ENCODE peak calls at places on chromosomes 1 and 21, in eight cellular contexts. O, Z, K, R, P, S, G and C are unnamed samples.

GRCh38 chr1:157965584-157965983 is 27.9 kb upstream of the KIRREL1 start:
- DNase-seq in O (no peak), Z (peak), K (no peak), R (no peak), P (no peak), S (no peak), G (no peak), C (no peak)

GRCh38 chr1:224769987-224770693 is 154.0 kb downstream of the CNIH3 start:
- DNase-seq in O (no peak), Z (no peak), K (peak), R (peak), P (no peak), S (no peak), G (no peak), C (peak)

GRCh38 chr1:70947864-70948263 is 99.8 kb downstream of the PTGER3 start:
- DNase-seq in O (no peak), Z (no peak), K (no peak), R (no peak), P (no peak), S (no peak), G (no peak), C (no peak)

GRCh38 chr1:30768169-30768829 is 10.7 kb upstream of the LAPTM5 start:
- DNase-seq in O (no peak), Z (no peak), K (no peak), R (no peak), P (no peak), S (no peak), G (no peak), C (no peak)

GRCh38 chr1:114854693-114855320 is at the start of gene SYCP1:
- DNase-seq in O (no peak), Z (peak), K (no peak), R (no peak), P (no peak), S (no peak), G (no peak), C (no peak)

GRCh38 chr1:27506703-27507102 is 16.7 kb upstream of the WASF2 start:
- DNase-seq in O (no peak), Z (no peak), K (no peak), R (no peak), P (no peak), S (no peak), G (no peak), C (no peak)

GRCh38 chr21:42061866-42062542 is 9.1 kb upstream of the UMODL1 start:
- DNase-seq in O (peak), Z (peak), K (no peak), R (no peak), P (no peak), S (no peak), G (no peak), C (no peak)

GRCh38 chr1:162670928-162671663 is 38.8 kb downstream of the DDR2 start:
- DNase-seq in O (no peak), Z (no peak), K (peak), R (no peak), P (no peak), S (no peak), G (no peak), C (no peak)

GRCh38 chr1:31548518-31548898 is 27.8 kb upstream of the TINAGL1 start:
- DNase-seq in O (no peak), Z (no peak), K (no peak), R (no peak), P (no peak), S (no peak), G (no peak), C (no peak)

GRCh38 chr1:11914035-11914434 is 12.2 kb downstream of the KIAA2013 start:
- DNase-seq in O (no peak), Z (no peak), K (no peak), R (no peak), P (no peak), S (no peak), G (no peak), C (no peak)

GRCh38 chr1:12434174-12434573 is 183.8 kb downstream of the DHRS3 start:
- DNase-seq in O (peak), Z (no peak), K (no peak), R (peak), P (peak), S (peak), G (no peak), C (no peak)

GRCh38 chr1:33342041-33342723 is 21.3 kb upstream of the A3GALT2 start:
- DNase-seq in O (no peak), Z (peak), K (peak), R (peak), P (no peak), S (peak), G (no peak), C (peak)

GRCh38 chr1:219304227-219305226 is 130.8 kb downstream of the LYPLAL1 start:
- DNase-seq in O (no peak), Z (no peak), K (no peak), R (peak), P (no peak), S (peak), G (no peak), C (no peak)

GRCh38 chr1:47436979-47437517 is 796 bp upstream of the FOXD2 start:
- DNase-seq in O (no peak), Z (peak), K (no peak), R (no peak), P (no peak), S (no peak), G (peak), C (no peak)

GRCh38 chr1:151681921-151682320 is 34.7 kb downstream of the CELF3 start:
- DNase-seq in O (no peak), Z (no peak), K (no peak), R (no peak), P (no peak), S (no peak), G (no peak), C (no peak)

GRCh38 chr21:37699024-37699770 is 217.1 kb downstream of the KCNJ6 start:
- DNase-seq in O (no peak), Z (no peak), K (no peak), R (no peak), P (no peak), S (no peak), G (no peak), C (no peak)

GRCh38 chr1:63155437-63155836 is 166.9 kb upstream of the FOXD3 start:
- DNase-seq in O (no peak), Z (no peak), K (no peak), R (no peak), P (no peak), S (no peak), G (no peak), C (no peak)

GRCh38 chr1:225688345-225688744 is 35.4 kb upstream of the ENAH start:
- DNase-seq in O (no peak), Z (no peak), K (no peak), R (no peak), P (no peak), S (no peak), G (no peak), C (no peak)

GRCh38 chr1:79497193-79497773 is 490.8 kb upstream of the ADGRL4 start:
- DNase-seq in O (no peak), Z (peak), K (no peak), R (no peak), P (no peak), S (no peak), G (peak), C (peak)